ENCODE peak calls at places on chromosomes 2 and 18, in five cellular contexts. Y is HCT116, S is transverse colon, G is right cardiac atrium, H is heart left ventricle. E is an unnamed sample. For H3K9me3, H3K4me1 and H3K27me3, the result is how much of the 10 kb centered on the place peaks cover.

GRCh38 chr2:217905395-217905794 is 97.4 kb downstream of the TNS1 start:
- DNase-seq in Y (no peak), G (peak), S (no peak), H (peak), E (no peak)

GRCh38 chr2:53407363-53408080 is 360.1 kb upstream of the CHAC2 start:
- DNase-seq in Y (peak), S (no peak), G (no peak), H (no peak), E (no peak)

GRCh38 chr2:26061539-26061938 is 27.7 kb downstream of the RAB10 start:
- DNase-seq in S (no peak), H (no peak), Y (no peak), G (no peak), E (no peak)

GRCh38 chr18:58990720-58991119 is 126.0 kb downstream of the ZNF532 start:
- DNase-seq in H (no peak), Y (no peak), G (no peak), S (no peak), E (no peak)

GRCh38 chr18:26757263-26758019 is 108.1 kb downstream of the AQP4 start:
- DNase-seq in Y (no peak), G (no peak), S (peak), H (no peak), E (peak)

GRCh38 chr18:30248061-30248460 is 794.5 kb downstream of the DSC3 start:
- DNase-seq in G (no peak), H (no peak), Y (no peak), S (no peak), E (no peak)

GRCh38 chr2:141384676-141385075 is 746.1 kb downstream of the LRP1B start:
- DNase-seq in G (no peak), H (no peak), S (no peak), Y (no peak), E (no peak)

GRCh38 chr2:181774601-181775179 is 94.4 kb upstream of the NEUROD1 start:
- DNase-seq in G (no peak), H (no peak), S (no peak), Y (no peak), E (no peak)

GRCh38 chr2:214489702-214490101 is 78.8 kb downstream of the VWC2L start:
- DNase-seq in H (no peak), Y (no peak), S (no peak), G (no peak), E (no peak)

GRCh38 chr2:197575987-197576386 is 60.1 kb downstream of the MOB4 start:
- DNase-seq in G (peak), H (no peak), Y (no peak), S (no peak), E (no peak)

GRCh38 chr2:36708119-36708741 is 11.7 kb downstream of the VIT start:
- DNase-seq in Y (peak), H (no peak), G (no peak), S (no peak), E (no peak)

GRCh38 chr2:24830351-24830750 is 37.1 kb downstream of the CENPO start:
- DNase-seq in S (peak), G (no peak), H (no peak), Y (peak), E (no peak)

GRCh38 chr18:12113999-12114646 is 20.5 kb downstream of the ANKRD62 start:
- DNase-seq in Y (no peak), G (no peak), S (no peak), H (no peak), E (no peak)

GRCh38 chr18:21672868-21673267 is 31.7 kb downstream of the ABHD3 start:
- DNase-seq in Y (peak), H (peak), S (peak), G (no peak), E (peak)

GRCh38 chr2:166384774-166385173 is 9.0 kb upstream of the SCN9A start:
- DNase-seq in S (no peak), G (no peak), Y (no peak), H (no peak), E (no peak)

GRCh38 chr2:236507393-236508085 is 62.1 kb upstream of the ACKR3 start:
- DNase-seq in G (peak), Y (no peak), S (peak), H (peak), E (peak)

GRCh38 chr2:240886678-240887574 is 9.0 kb downstream of the MAB21L4 start:
- DNase-seq in Y (no peak), H (peak), G (no peak), S (no peak), E (peak)

GRCh38 chr2:186950694-186951093 is 101.7 kb upstream of the ZSWIM2 start:
- DNase-seq in Y (no peak), G (no peak), S (no peak), H (no peak), E (no peak)

GRCh38 chr2:30165050-30165520 is 18.3 kb downstream of the YPEL5 start:
- DNase-seq in G (no peak), S (peak), Y (peak), H (peak), E (peak)

GRCh38 chr2:65129276-65129612 is 662 bp downstream of the RAB1A start:
- DNase-seq in S (no peak), H (no peak), Y (no peak), G (no peak), E (no peak)

GRCh38 chr18:76437910-76438309 is 57.1 kb downstream of the ZNF516 start:
- DNase-seq in G (no peak), Y (no peak), H (no peak), S (no peak), E (no peak)

GRCh38 chr2:116733699-116734098 is 1080.8 kb upstream of the DDX18 start:
- DNase-seq in G (no peak), Y (no peak), S (no peak), H (no peak), E (no peak)

GRCh38 chr2:75787532-75788132 is 76.9 kb upstream of the GCFC2 start:
- DNase-seq in S (no peak), Y (peak), G (no peak), H (no peak), E (no peak)

GRCh38 chr2:135974036-135974435 is 11.4 kb downstream of the DARS1 start:
- DNase-seq in G (no peak), Y (no peak), S (no peak), H (no peak), E (no peak)

GRCh38 chr2:8571792-8572499 is 109.9 kb upstream of the ID2 start:
- DNase-seq in S (peak), G (no peak), H (peak), Y (no peak), E (no peak)

GRCh38 chr2:47360937-47361336 is 42.0 kb upstream of the MSH2 start:
- DNase-seq in S (peak), Y (no peak), G (no peak), H (no peak), E (no peak)

GRCh38 chr2:142874293-142874814 is 3.1 kb upstream of the KYNU start:
- DNase-seq in Y (no peak), G (peak), H (no peak), S (peak), E (peak)

GRCh38 chr2:70517804-70518203 is 35.8 kb downstream of the TGFA start:
- DNase-seq in S (no peak), Y (no peak), G (no peak), H (no peak), E (no peak)

GRCh38 chr18:53850918-53851317 is 373.6 kb downstream of the MBD2 start:
- DNase-seq in H (no peak), Y (no peak), S (no peak), G (no peak), E (no peak)

GRCh38 chr2:220904015-220904414 is 668.1 kb downstream of the EPHA4 start:
- DNase-seq in S (no peak), Y (no peak), H (no peak), G (no peak), E (no peak)

GRCh38 chr18:77899972-77900754 is 650.5 kb downstream of the GALR1 start:
- DNase-seq in Y (no peak), S (peak), G (peak), H (peak), E (peak)

GRCh38 chr2:160194946-160195345 is 5.1 kb downstream of the ITGB6 start:
- DNase-seq in H (no peak), G (no peak), S (no peak), Y (no peak), E (no peak)

GRCh38 chr2:227010433-227010832 is 153.6 kb downstream of the COL4A4 start:
- DNase-seq in S (no peak), G (no peak), Y (no peak), H (no peak), E (no peak)

GRCh38 chr2:9010866-9011265 is 7.4 kb upstream of the MBOAT2 start:
- DNase-seq in G (no peak), H (no peak), S (no peak), Y (no peak), E (no peak)

GRCh38 chr2:241773511-241774418 is 2.9 kb upstream of the GAL3ST2 start:
- DNase-seq in H (no peak), Y (no peak), G (no peak), S (peak), E (peak)

GRCh38 chr2:86000131-86000937 is 105.4 kb downstream of the POLR1A start:
- DNase-seq in H (no peak), Y (no peak), S (no peak), G (no peak), E (no peak)

GRCh38 chr2:191907091-191907490 is 60.2 kb upstream of the CAVIN2 start:
- DNase-seq in Y (no peak), G (no peak), H (no peak), S (no peak), E (no peak)

GRCh38 chr2:191907545-191907944 is 60.7 kb upstream of the CAVIN2 start:
- DNase-seq in S (no peak), G (no peak), Y (no peak), H (peak), E (no peak)

GRCh38 chr2:191908874-191909273 is 62.0 kb upstream of the CAVIN2 start:
- DNase-seq in G (no peak), H (no peak), Y (no peak), S (no peak), E (no peak)

GRCh38 chr2:191913796-191914195 is 66.9 kb upstream of the CAVIN2 start:
- DNase-seq in S (no peak), G (no peak), Y (no peak), H (no peak), E (no peak)

DNA sequence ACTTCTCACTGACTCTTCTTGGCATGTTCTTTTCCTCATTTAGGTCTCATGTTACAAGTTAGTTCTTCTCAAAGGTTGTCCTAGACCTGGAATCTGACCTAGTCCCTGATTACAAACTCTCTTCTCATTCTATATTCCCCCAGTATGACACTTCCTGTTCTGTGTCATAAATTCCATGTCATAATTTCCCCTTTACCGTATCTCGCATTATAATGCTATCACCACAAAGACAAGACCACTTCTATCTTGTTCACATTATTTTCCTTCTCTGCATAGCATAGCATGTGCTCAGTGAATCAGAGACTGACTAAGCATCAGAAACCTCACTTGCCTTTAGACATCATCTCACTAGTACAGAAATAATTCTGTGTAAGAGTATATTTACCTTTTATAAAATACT is 63.6 kb upstream of the CAVIN2 start:
- DNase-seq in S (no peak), H (no peak), Y (no peak), G (no peak), E (no peak)
- H3K9me3 ChIP-seq in S (under half), H (under half), Y (under half), G (under half), E (under half)

GRCh38 chr2:100900156-100900795 is 80.3 kb downstream of the NPAS2 start:
- DNase-seq in H (no peak), Y (no peak), S (no peak), G (no peak), E (no peak)
- H3K4me1 ChIP-seq in H (under half), Y (half or more), S (under half), G (under half), E (under half)

GRCh38 chr2:232527905-232528470 is 2.0 kb downstream of the CHRND start:
- DNase-seq in S (no peak), G (peak), Y (no peak), H (peak), E (no peak)

GRCh38 chr2:232525796-232526195 is at the start of gene CHRND:
- DNase-seq in H (peak), Y (no peak), S (no peak), G (peak), E (peak)

GRCh38 chr2:232525199-232525598 is 761 bp upstream of the CHRND start:
- DNase-seq in S (no peak), G (peak), H (peak), Y (no peak), E (no peak)

GRCh38 chr2:232524771-232525170 is 1.2 kb upstream of the CHRND start:
- DNase-seq in G (peak), Y (no peak), S (no peak), H (no peak), E (no peak)

GRCh38 chr2:232526296-232527055 is 516 bp downstream of the CHRND start:
- DNase-seq in G (peak), Y (no peak), H (no peak), S (no peak), E (no peak)
- H3K27me3 ChIP-seq in G (under half), Y (under half), H (under half), S (half or more), E (under half)

GRCh38 chr2:239386001-239386670 is 14.7 kb downstream of the HDAC4 start:
- DNase-seq in S (no peak), G (no peak), H (peak), Y (no peak), E (no peak)

GRCh38 chr2:239388236-239389151 is 12.3 kb downstream of the HDAC4 start:
- DNase-seq in S (no peak), Y (no peak), G (no peak), H (peak), E (no peak)

GRCh38 chr2:239389414-239390329 is 11.1 kb downstream of the HDAC4 start:
- DNase-seq in H (peak), G (no peak), S (no peak), Y (no peak), E (no peak)

GRCh38 chr2:239386872-239387445 is 13.9 kb downstream of the HDAC4 start:
- DNase-seq in Y (no peak), S (no peak), H (peak), G (no peak), E (no peak)

GRCh38 chr2:239387811-239388210 is 13.0 kb downstream of the HDAC4 start:
- DNase-seq in H (peak), G (no peak), S (no peak), Y (no peak), E (no peak)
- H3K9me3 ChIP-seq in H (under half), G (under half), S (under half), Y (under half), E (under half)